ENCODE peak calls at places on chromosomes 13 and 19, in ten cellular contexts. X, W, S, U, B, I, K, E, Q and T are unnamed samples.

GRCh38 chr13:44934724-44935123 is 54.5 kb downstream of the NUFIP1 start:
- DNase-seq in W (no peak), E (no peak), X (no peak), S (no peak), U (no peak), I (no peak), K (no peak), B (no peak), Q (no peak), T (no peak)

GRCh38 chr19:21398851-21399250 is 1.9 kb downstream of the ZNF493 start:
- DNase-seq in E (no peak), K (no peak), X (no peak), W (no peak), U (no peak), B (no peak), S (no peak), I (no peak), Q (no peak), T (no peak)

GRCh38 chr19:31883299-31883990 is 462.0 kb upstream of the ZNF507 start:
- DNase-seq in I (no peak), K (no peak), X (no peak), S (no peak), E (peak; percentile 82), U (no peak), W (no peak), B (no peak), Q (no peak), T (no peak)

GRCh38 chr13:106700007-106700950 is 132.3 kb upstream of the ARGLU1 start:
- DNase-seq in S (no peak), Q (no peak), B (no peak), E (no peak), I (no peak), K (no peak), X (no peak), U (no peak), W (no peak), T (no peak)

GRCh38 chr13:34462843-34463242 is 479.2 kb upstream of the NBEA start:
- DNase-seq in I (no peak), B (peak; percentile 41), U (no peak), Q (no peak), S (no peak), E (no peak), X (no peak), W (no peak), K (no peak), T (no peak)

GRCh38 chr19:6417713-6418561 is 6.7 kb downstream of the KHSRP start:
- DNase-seq in W (no peak), S (no peak), I (peak; percentile 36), E (no peak), U (no peak), X (no peak), K (no peak), Q (no peak), B (no peak), T (no peak)

GRCh38 chr13:112910616-112911280 is 58.3 kb upstream of the MCF2L start:
- DNase-seq in I (no peak), U (no peak), K (no peak), X (peak; percentile 55), Q (no peak), S (peak; percentile 51), E (no peak), B (no peak), W (no peak), T (no peak)

GRCh38 chr13:77833331-77833863 is 85.2 kb downstream of the EDNRB start:
- DNase-seq in U (no peak), X (no peak), K (no peak), I (no peak), B (no peak), W (no peak), Q (no peak), E (no peak), S (no peak), T (no peak)

GRCh38 chr19:10701955-10702307 is 692 bp downstream of the QTRT1 start:
- DNase-seq in X (no peak), I (peak; percentile 64), S (no peak), U (no peak), K (no peak), E (no peak), Q (no peak), W (no peak), B (no peak), T (no peak)

GRCh38 chr19:33502991-33503790 is 18.4 kb downstream of the PEPD start:
- DNase-seq in X (no peak), U (no peak), K (no peak), B (no peak), W (no peak), S (peak; percentile 44), I (no peak), E (no peak), Q (no peak), T (no peak)

GRCh38 chr19:3357362-3357730 is 9.0 kb upstream of the NFIC start:
- DNase-seq in I (no peak), X (no peak), U (no peak), E (no peak), Q (no peak), B (no peak), K (no peak), W (no peak), S (no peak), T (no peak)

GRCh38 chr19:48746738-48747575 is at the start of gene IZUMO1:
- DNase-seq in W (peak; percentile 33), Q (no peak), X (peak; percentile 85), U (peak; percentile 32), E (peak; percentile 91), S (peak; percentile 69), I (peak; percentile 91), K (no peak), B (peak; percentile 99), T (peak; percentile 48)

GRCh38 chr13:30138511-30138910 is 168.8 kb downstream of the KATNAL1 start:
- DNase-seq in Q (no peak), E (no peak), I (no peak), B (no peak), S (no peak), W (no peak), X (no peak), K (no peak), U (no peak), T (no peak)

GRCh38 chr13:27379126-27379525 is 45.3 kb upstream of the GTF3A start:
- DNase-seq in W (no peak), K (no peak), X (no peak), Q (no peak), U (no peak), I (no peak), B (no peak), E (no peak), S (no peak), T (no peak)

GRCh38 chr19:41718761-41719160 is 10.3 kb downstream of the CEACAM5 start:
- DNase-seq in E (peak; percentile 72), Q (no peak), S (no peak), X (no peak), W (no peak), U (no peak), I (no peak), K (no peak), B (no peak), T (no peak)

GRCh38 chr19:53132231-53132991 is at the start of gene ZNF415:
- DNase-seq in S (peak; percentile 70), B (no peak), W (peak; percentile 19), E (peak; percentile 91), Q (no peak), U (peak; percentile 18), I (peak; percentile 91), X (peak; percentile 93), K (peak; percentile 83), T (peak; percentile 54)

GRCh38 chr19:56566904-56567273 is 379 bp upstream of the ZNF470 start:
- DNase-seq in W (peak; percentile 44), U (peak; percentile 26), I (peak; percentile 44), E (peak; percentile 87), S (no peak), B (peak; percentile 33), X (peak; percentile 78), Q (no peak), K (no peak), T (no peak)

GRCh38 chr13:21759503-21759902 is 88.6 kb downstream of the FGF9 start:
- DNase-seq in U (no peak), B (no peak), X (no peak), E (no peak), S (no peak), I (no peak), K (no peak), Q (no peak), W (no peak), T (no peak)

GRCh38 chr13:76889254-76889653 is 3.0 kb upstream of the KCTD12 start:
- DNase-seq in E (no peak), S (no peak), Q (no peak), W (no peak), K (no peak), U (no peak), X (no peak), I (no peak), B (no peak), T (no peak)

GRCh38 chr13:63435668-63436275 is 2020.1 kb upstream of the PCDH20 start:
- DNase-seq in Q (no peak), X (no peak), I (no peak), S (no peak), K (no peak), B (no peak), E (no peak), W (no peak), U (no peak), T (no peak)

GRCh38 chr13:64640002-64640401 is 2590.1 kb downstream of the PCDH9 start:
- DNase-seq in K (no peak), E (no peak), X (no peak), I (no peak), S (no peak), U (no peak), B (peak; percentile 8), W (no peak), Q (no peak), T (no peak)

GRCh38 chr13:77506874-77507273 is 28.6 kb upstream of the SCEL start:
- DNase-seq in W (no peak), S (no peak), K (no peak), I (no peak), U (no peak), E (no peak), X (no peak), B (no peak), Q (no peak), T (no peak)

GRCh38 chr13:99528547-99528946 is 27.3 kb downstream of the TM9SF2 start:
- DNase-seq in I (no peak), E (no peak), Q (no peak), U (no peak), B (no peak), S (no peak), K (peak; percentile 36), X (no peak), W (no peak), T (no peak)

GRCh38 chr13:92806215-92806614 is 420.4 kb upstream of the GPC6 start:
- DNase-seq in X (no peak), S (no peak), E (no peak), K (no peak), W (no peak), I (no peak), Q (no peak), U (no peak), B (no peak), T (no peak)

GRCh38 chr13:37618554-37618953 is 20.0 kb upstream of the POSTN start:
- DNase-seq in I (no peak), U (no peak), X (no peak), Q (no peak), S (no peak), B (no peak), E (no peak), K (no peak), W (no peak), T (no peak)

GRCh38 chr13:114067886-114068722 is 64.3 kb downstream of the RASA3 start:
- DNase-seq in B (no peak), I (peak; percentile 10), K (no peak), S (peak; percentile 57), U (no peak), E (no peak), W (peak; percentile 40), X (no peak), Q (no peak), T (no peak)

GRCh38 chr19:10544753-10545251 is 1.1 kb downstream of the ATG4D start:
- DNase-seq in U (no peak), B (no peak), X (no peak), E (no peak), I (no peak), W (no peak), K (no peak), S (peak; percentile 63), Q (no peak), T (no peak)

GRCh38 chr19:31553112-31553843 is 204.0 kb upstream of the TSHZ3 start:
- DNase-seq in Q (no peak), S (no peak), X (no peak), I (no peak), W (no peak), E (no peak), B (no peak), K (no peak), U (no peak), T (no peak)